ENCODE peak calls at places on chromosomes 5 and 9, in four cellular contexts. One of them, this sample, is unnamed.

GRCh38 chr9:131995382-131995781 is 84.3 kb downstream of the MED27 start:
- DNase-seq in NCI-H2227 treated with DMSO at 0.1 percent for 48 hours: no peak
- DNase-seq in MCF 10A: peak; percentile 48
- DNase-seq in H4: no peak
- DNase-seq in this sample: no peak

GRCh38 chr5:31270396-31270795 is 76.9 kb downstream of the CDH6 start:
- DNase-seq in NCI-H2227 treated with DMSO at 0.1 percent for 48 hours: no peak
- DNase-seq in MCF 10A: peak; percentile 36
- DNase-seq in H4: no peak
- DNase-seq in this sample: no peak

GRCh38 chr9:133932176-133932575 is 59.9 kb downstream of the VAV2 start:
- DNase-seq in NCI-H2227 treated with DMSO at 0.1 percent for 48 hours: no peak
- DNase-seq in MCF 10A: no peak
- DNase-seq in H4: no peak
- DNase-seq in this sample: no peak

GRCh38 chr5:65769539-65769938 is 47.5 kb downstream of the NLN start:
- DNase-seq in NCI-H2227 treated with DMSO at 0.1 percent for 48 hours: no peak
- DNase-seq in MCF 10A: peak; percentile 50
- DNase-seq in H4: peak; percentile 66
- DNase-seq in this sample: no peak

GRCh38 chr9:92440751-92441046 is 16.4 kb upstream of the OMD start:
- DNase-seq in NCI-H2227 treated with DMSO at 0.1 percent for 48 hours: no peak
- DNase-seq in MCF 10A: no peak
- DNase-seq in H4: no peak
- DNase-seq in this sample: no peak

GRCh38 chr5:134086943-134087305 is 27.6 kb upstream of the TCF7 start:
- DNase-seq in NCI-H2227 treated with DMSO at 0.1 percent for 48 hours: no peak
- DNase-seq in MCF 10A: no peak
- DNase-seq in H4: no peak
- DNase-seq in this sample: no peak

GRCh38 chr9:90502134-90502533 is 140.5 kb downstream of the DIRAS2 start:
- DNase-seq in NCI-H2227 treated with DMSO at 0.1 percent for 48 hours: no peak
- DNase-seq in MCF 10A: no peak
- DNase-seq in H4: no peak
- DNase-seq in this sample: no peak

GRCh38 chr9:113463418-113464285 is at the start of gene RGS3:
- DNase-seq in NCI-H2227 treated with DMSO at 0.1 percent for 48 hours: peak; percentile 56
- DNase-seq in MCF 10A: peak; percentile 49
- DNase-seq in H4: no peak
- DNase-seq in this sample: no peak

GRCh38 chr9:129768486-129768885 is 15.6 kb upstream of the PTGES start:
- DNase-seq in NCI-H2227 treated with DMSO at 0.1 percent for 48 hours: no peak
- DNase-seq in MCF 10A: no peak
- DNase-seq in H4: no peak
- DNase-seq in this sample: no peak

GRCh38 chr9:8555767-8556500 is 756.4 kb upstream of the DMAC1 start:
- DNase-seq in NCI-H2227 treated with DMSO at 0.1 percent for 48 hours: no peak
- DNase-seq in MCF 10A: peak; percentile 62
- DNase-seq in H4: no peak
- DNase-seq in this sample: no peak

GRCh38 chr5:1400211-1400855 is 44.9 kb downstream of the SLC6A3 start:
- DNase-seq in NCI-H2227 treated with DMSO at 0.1 percent for 48 hours: no peak
- DNase-seq in MCF 10A: no peak
- DNase-seq in H4: no peak
- DNase-seq in this sample: no peak

GRCh38 chr9:84570482-84571154 is 98.9 kb upstream of the NTRK2 start:
- DNase-seq in NCI-H2227 treated with DMSO at 0.1 percent for 48 hours: no peak
- DNase-seq in MCF 10A: no peak
- DNase-seq in H4: no peak
- DNase-seq in this sample: no peak

GRCh38 chr5:123719004-123719403 is 207.0 kb downstream of the CSNK1G3 start:
- DNase-seq in NCI-H2227 treated with DMSO at 0.1 percent for 48 hours: no peak
- DNase-seq in MCF 10A: no peak
- DNase-seq in H4: no peak
- DNase-seq in this sample: no peak

GRCh38 chr9:78114581-78114980 is 83.0 kb upstream of the GNAQ start:
- DNase-seq in NCI-H2227 treated with DMSO at 0.1 percent for 48 hours: no peak
- DNase-seq in MCF 10A: no peak
- DNase-seq in H4: no peak
- DNase-seq in this sample: no peak

GRCh38 chr5:54581831-54582548 is 64.4 kb downstream of the SNX18 start:
- DNase-seq in NCI-H2227 treated with DMSO at 0.1 percent for 48 hours: no peak
- DNase-seq in MCF 10A: no peak
- DNase-seq in H4: no peak
- DNase-seq in this sample: no peak

GRCh38 chr9:136443687-136444086 is 4.0 kb upstream of the INPP5E start:
- DNase-seq in NCI-H2227 treated with DMSO at 0.1 percent for 48 hours: no peak
- DNase-seq in MCF 10A: no peak
- DNase-seq in H4: no peak
- DNase-seq in this sample: no peak

GRCh38 chr5:9658726-9659125 is 28.6 kb upstream of the TAS2R1 start:
- DNase-seq in NCI-H2227 treated with DMSO at 0.1 percent for 48 hours: no peak
- DNase-seq in MCF 10A: no peak
- DNase-seq in H4: no peak
- DNase-seq in this sample: no peak

GRCh38 chr5:119470851-119471451 is 18.7 kb downstream of the HSD17B4 start:
- DNase-seq in NCI-H2227 treated with DMSO at 0.1 percent for 48 hours: no peak
- DNase-seq in MCF 10A: peak; percentile 65
- DNase-seq in H4: peak; percentile 39
- DNase-seq in this sample: no peak

GRCh38 chr9:126164796-126165525 is 161.7 kb upstream of the MVB12B start:
- DNase-seq in NCI-H2227 treated with DMSO at 0.1 percent for 48 hours: no peak
- DNase-seq in MCF 10A: no peak
- DNase-seq in H4: no peak
- DNase-seq in this sample: no peak

GRCh38 chr5:81854485-81854884 is 103.6 kb upstream of the SSBP2 start:
- DNase-seq in NCI-H2227 treated with DMSO at 0.1 percent for 48 hours: no peak
- DNase-seq in MCF 10A: no peak
- DNase-seq in H4: no peak
- DNase-seq in this sample: no peak

GRCh38 chr9:20321683-20322082 is 300.6 kb downstream of the MLLT3 start:
- DNase-seq in NCI-H2227 treated with DMSO at 0.1 percent for 48 hours: peak; percentile 61
- DNase-seq in MCF 10A: no peak
- DNase-seq in H4: peak; percentile 7
- DNase-seq in this sample: no peak

GRCh38 chr9:78552802-78553201 is 255.9 kb downstream of the PSAT1 start:
- DNase-seq in NCI-H2227 treated with DMSO at 0.1 percent for 48 hours: no peak
- DNase-seq in MCF 10A: peak; percentile 4
- DNase-seq in H4: no peak
- DNase-seq in this sample: no peak

GRCh38 chr9:1960696-1961095 is 54.5 kb upstream of the SMARCA2 start:
- DNase-seq in NCI-H2227 treated with DMSO at 0.1 percent for 48 hours: no peak
- DNase-seq in MCF 10A: no peak
- DNase-seq in H4: no peak
- DNase-seq in this sample: no peak

GRCh38 chr9:21030389-21031035 is 928 bp downstream of the HACD4 start:
- DNase-seq in NCI-H2227 treated with DMSO at 0.1 percent for 48 hours: peak; percentile 24
- DNase-seq in MCF 10A: no peak
- DNase-seq in H4: no peak
- DNase-seq in this sample: no peak

GRCh38 chr5:162248107-162248713 is 180.6 kb downstream of the GABRG2 start:
- DNase-seq in NCI-H2227 treated with DMSO at 0.1 percent for 48 hours: no peak
- DNase-seq in MCF 10A: peak; percentile 18
- DNase-seq in H4: peak; percentile 13
- DNase-seq in this sample: no peak

GRCh38 chr5:69105996-69106906 is 12.4 kb downstream of the SLC30A5 start:
- DNase-seq in NCI-H2227 treated with DMSO at 0.1 percent for 48 hours: no peak
- DNase-seq in MCF 10A: no peak
- DNase-seq in H4: no peak
- DNase-seq in this sample: no peak

GRCh38 chr5:179793470-179794139 is at the start of gene LTC4S:
- DNase-seq in NCI-H2227 treated with DMSO at 0.1 percent for 48 hours: no peak
- DNase-seq in MCF 10A: no peak
- DNase-seq in H4: peak; percentile 79
- DNase-seq in this sample: no peak

GRCh38 chr5:116574682-116575634 is at the start of gene SEMA6A:
- DNase-seq in NCI-H2227 treated with DMSO at 0.1 percent for 48 hours: peak; percentile 81
- DNase-seq in MCF 10A: peak; percentile 94
- DNase-seq in H4: peak; percentile 91
- DNase-seq in this sample: peak; percentile 57

GRCh38 chr5:73664796-73665195 is 38.8 kb downstream of the ARHGEF28 start:
- DNase-seq in NCI-H2227 treated with DMSO at 0.1 percent for 48 hours: no peak
- DNase-seq in MCF 10A: no peak
- DNase-seq in H4: no peak
- DNase-seq in this sample: no peak

GRCh38 chr9:10268500-10269485 is 344.0 kb downstream of the PTPRD start:
- DNase-seq in NCI-H2227 treated with DMSO at 0.1 percent for 48 hours: no peak
- DNase-seq in MCF 10A: peak; percentile 56
- DNase-seq in H4: no peak
- DNase-seq in this sample: peak; percentile 14

GRCh38 chr5:140480310-140481014 is 67.0 kb upstream of the EIF4EBP3 start:
- DNase-seq in NCI-H2227 treated with DMSO at 0.1 percent for 48 hours: no peak
- DNase-seq in MCF 10A: no peak
- DNase-seq in H4: no peak
- DNase-seq in this sample: no peak

GRCh38 chr9:93081081-93081529 is 14.9 kb upstream of the CARD19 start:
- DNase-seq in NCI-H2227 treated with DMSO at 0.1 percent for 48 hours: no peak
- DNase-seq in MCF 10A: no peak
- DNase-seq in H4: peak; percentile 21
- DNase-seq in this sample: no peak

GRCh38 chr9:115207003-115207837 is 89.3 kb upstream of the TNC start:
- DNase-seq in NCI-H2227 treated with DMSO at 0.1 percent for 48 hours: no peak
- DNase-seq in MCF 10A: no peak
- DNase-seq in H4: no peak
- DNase-seq in this sample: no peak

GRCh38 chr9:78132688-78133033 is 101.0 kb upstream of the GNAQ start:
- DNase-seq in NCI-H2227 treated with DMSO at 0.1 percent for 48 hours: no peak
- DNase-seq in MCF 10A: peak; percentile 6
- DNase-seq in H4: no peak
- DNase-seq in this sample: no peak

GRCh38 chr5:82313016-82313415 is 34.9 kb upstream of the RPS23 start:
- DNase-seq in NCI-H2227 treated with DMSO at 0.1 percent for 48 hours: peak; percentile 24
- DNase-seq in MCF 10A: no peak
- DNase-seq in H4: no peak
- DNase-seq in this sample: no peak

GRCh38 chr9:123959787-123960186 is 29.9 kb upstream of the DENND1A start:
- DNase-seq in NCI-H2227 treated with DMSO at 0.1 percent for 48 hours: no peak
- DNase-seq in MCF 10A: no peak
- DNase-seq in H4: no peak
- DNase-seq in this sample: no peak

GRCh38 chr9:114366334-114367128 is 21.3 kb downstream of the AKNA start:
- DNase-seq in NCI-H2227 treated with DMSO at 0.1 percent for 48 hours: no peak
- DNase-seq in MCF 10A: peak; percentile 70
- DNase-seq in H4: peak; percentile 92
- DNase-seq in this sample: no peak

This sample was measured in D721Med.